ENCODE peak calls at places on chromosome 5, in five cellular contexts. M, Q, N, H and V are unnamed samples.

GRCh38 chr5:123700624-123701023 is 188.6 kb downstream of the CSNK1G3 start:
- DNase-seq in N (no peak), M (no peak), H (no peak), Q (no peak), V (peak; percentile 32)

GRCh38 chr5:54520438-54520846 is 2.9 kb downstream of the SNX18 start:
- DNase-seq in Q (no peak), H (no peak), M (no peak), N (no peak), V (no peak)

GRCh38 chr5:2166979-2167377 is 284.3 kb upstream of the IRX4 start:
- DNase-seq in H (no peak), Q (no peak), N (no peak), M (no peak), V (no peak)

GRCh38 chr5:129820-130219 is 37.9 kb downstream of the PLEKHG4B start:
- DNase-seq in N (no peak), H (no peak), Q (no peak), M (no peak), V (no peak)

GRCh38 chr5:35898952-35899351 is 39.5 kb downstream of the CAPSL start:
- DNase-seq in N (no peak), M (no peak), H (no peak), Q (no peak), V (no peak)

GRCh38 chr5:141560725-141561483 is 57.9 kb downstream of the DIAPH1 start:
- DNase-seq in H (no peak), N (peak; percentile 73), Q (peak; percentile 10), M (peak; percentile 65), V (peak; percentile 59)

GRCh38 chr5:11684607-11685006 is 219.6 kb downstream of the CTNND2 start:
- DNase-seq in H (no peak), Q (no peak), M (no peak), N (no peak), V (no peak)

GRCh38 chr5:172642046-172642409 is 965 bp downstream of the NEURL1B start:
- DNase-seq in H (no peak), Q (no peak), N (no peak), M (no peak), V (no peak)

GRCh38 chr5:170886210-170886894 is 24.5 kb downstream of the RANBP17 start:
- DNase-seq in N (no peak), H (no peak), Q (no peak), M (no peak), V (no peak)

GRCh38 chr5:156036640-156037039 is 290.3 kb upstream of the SGCD start:
- DNase-seq in H (no peak), Q (no peak), N (no peak), M (no peak), V (no peak)

GRCh38 chr5:59039003-59039295 is 456.1 kb downstream of the RAB3C start:
- DNase-seq in Q (no peak), H (no peak), N (no peak), M (no peak), V (no peak)

GRCh38 chr5:43637416-43637815 is 34.4 kb downstream of the NNT start:
- DNase-seq in N (no peak), M (no peak), H (no peak), Q (no peak), V (no peak)

GRCh38 chr5:152271420-152271819 is 133.7 kb downstream of the NMUR2 start:
- DNase-seq in H (peak; percentile 8), M (no peak), N (no peak), Q (peak; percentile 23), V (peak; percentile 2)

GRCh38 chr5:145158654-145159199 is 676.4 kb downstream of the PRELID2 start:
- DNase-seq in Q (no peak), N (no peak), H (no peak), M (no peak), V (no peak)

GRCh38 chr5:5422819-5423515 is 490 bp downstream of the ICE1 start:
- DNase-seq in M (peak; percentile 60), H (no peak), Q (no peak), N (no peak), V (no peak)
- H3K9ac ChIP-seq in M (peak overlapping the region; percentile 93), H (peak overlapping the region; percentile 89), Q (peak overlapping the region; percentile 80), N (peak overlapping the region; percentile 65), V (peak overlapping the region; percentile 86)

GRCh38 chr5:169695919-169696490 is 58.9 kb downstream of the DOCK2 start:
- DNase-seq in M (no peak), Q (no peak), H (no peak), N (no peak), V (peak; percentile 22)
- TF ChIP-seq POLR2A in M (no peak), Q (no peak), H (no peak), N (no peak), V (no peak)

GRCh38 chr5:180105827-180106312 is 34.3 kb upstream of the RNF130 start:
- DNase-seq in H (no peak), Q (no peak), M (no peak), N (no peak), V (peak; percentile 4)
- TF ChIP-seq JUND in H (no peak), Q (no peak), M (peak; percentile 93), N (no peak), V (no peak)

GRCh38 chr5:137705106-137705505 is 30.8 kb downstream of the KLHL3 start:
- DNase-seq in H (no peak), M (no peak), Q (no peak), N (no peak), V (no peak)

GRCh38 chr5:137699291-137700281 is 36.3 kb downstream of the KLHL3 start:
- DNase-seq in H (no peak), M (no peak), N (no peak), Q (no peak), V (no peak)

GRCh38 chr5:137706841-137707240 is 29.0 kb downstream of the KLHL3 start:
- DNase-seq in Q (no peak), N (no peak), M (no peak), H (no peak), V (no peak)

GRCh38 chr5:137700282-137700680 is 35.6 kb downstream of the KLHL3 start:
- DNase-seq in M (no peak), N (no peak), H (no peak), Q (no peak), V (no peak)

DNA sequence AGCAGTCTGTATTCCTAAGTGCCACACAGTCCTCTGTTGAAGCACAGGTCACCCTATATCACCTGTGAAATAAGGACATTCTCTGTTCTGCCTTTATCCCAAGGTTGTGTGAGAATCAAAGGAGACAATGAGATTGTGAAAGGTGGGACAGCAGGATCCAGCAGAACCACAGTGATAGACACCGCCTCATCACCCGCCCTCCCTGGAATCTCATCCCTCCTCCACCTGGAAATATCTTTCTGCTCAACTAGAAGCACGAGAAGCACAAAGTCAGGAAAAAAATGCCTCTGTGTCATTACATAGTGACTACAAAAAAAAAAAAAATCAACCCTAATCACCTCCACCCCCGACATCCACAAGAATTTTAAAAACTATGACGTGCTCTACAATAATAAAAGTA is 32.3 kb downstream of the KLHL3 start:
- DNase-seq in M (no peak), Q (no peak), H (no peak), N (no peak), V (no peak)
- H3K9ac ChIP-seq in M (no peak overlapping the region), Q (no peak overlapping the region), H (no peak overlapping the region), N (no peak overlapping the region), V (no peak overlapping the region)

DNA sequence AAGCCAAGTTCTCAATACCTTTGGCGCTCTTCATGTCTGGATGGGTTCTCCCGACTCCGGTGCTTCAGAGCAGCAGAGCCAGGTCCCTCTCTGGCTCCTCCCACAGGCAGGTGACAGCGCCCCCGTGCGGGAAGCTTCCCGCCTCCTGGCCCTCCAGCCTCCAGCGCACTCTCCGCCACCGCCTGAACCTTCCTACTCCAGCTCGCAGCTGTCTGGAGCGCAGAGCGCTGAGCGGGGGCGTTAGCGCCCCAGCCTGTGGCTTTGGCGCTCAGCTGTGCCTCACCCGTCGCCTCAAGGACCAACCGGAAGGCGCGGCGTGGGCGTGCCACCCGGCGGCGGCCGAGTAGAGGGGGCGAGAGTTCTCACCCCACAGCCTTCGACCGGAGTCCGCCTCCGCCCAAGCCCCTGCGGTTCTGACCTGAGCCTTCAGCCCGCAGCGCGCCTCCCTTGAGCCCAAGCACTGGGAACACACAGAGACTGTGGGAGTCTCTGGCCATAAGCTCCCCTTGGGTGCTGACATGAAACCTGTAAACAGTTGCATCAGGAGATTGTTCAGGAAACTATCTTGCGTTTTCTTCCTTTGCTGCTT is at the start of gene SLCO4C1:
- DNase-seq in Q (peak; percentile 70), H (peak; percentile 57), N (peak; percentile 95), M (peak; percentile 11), V (no peak)
- TF ChIP-seq POLR2A in Q (no peak), H (peak; percentile 39), N (peak; percentile 70), M (no peak), V (no peak)

DNA sequence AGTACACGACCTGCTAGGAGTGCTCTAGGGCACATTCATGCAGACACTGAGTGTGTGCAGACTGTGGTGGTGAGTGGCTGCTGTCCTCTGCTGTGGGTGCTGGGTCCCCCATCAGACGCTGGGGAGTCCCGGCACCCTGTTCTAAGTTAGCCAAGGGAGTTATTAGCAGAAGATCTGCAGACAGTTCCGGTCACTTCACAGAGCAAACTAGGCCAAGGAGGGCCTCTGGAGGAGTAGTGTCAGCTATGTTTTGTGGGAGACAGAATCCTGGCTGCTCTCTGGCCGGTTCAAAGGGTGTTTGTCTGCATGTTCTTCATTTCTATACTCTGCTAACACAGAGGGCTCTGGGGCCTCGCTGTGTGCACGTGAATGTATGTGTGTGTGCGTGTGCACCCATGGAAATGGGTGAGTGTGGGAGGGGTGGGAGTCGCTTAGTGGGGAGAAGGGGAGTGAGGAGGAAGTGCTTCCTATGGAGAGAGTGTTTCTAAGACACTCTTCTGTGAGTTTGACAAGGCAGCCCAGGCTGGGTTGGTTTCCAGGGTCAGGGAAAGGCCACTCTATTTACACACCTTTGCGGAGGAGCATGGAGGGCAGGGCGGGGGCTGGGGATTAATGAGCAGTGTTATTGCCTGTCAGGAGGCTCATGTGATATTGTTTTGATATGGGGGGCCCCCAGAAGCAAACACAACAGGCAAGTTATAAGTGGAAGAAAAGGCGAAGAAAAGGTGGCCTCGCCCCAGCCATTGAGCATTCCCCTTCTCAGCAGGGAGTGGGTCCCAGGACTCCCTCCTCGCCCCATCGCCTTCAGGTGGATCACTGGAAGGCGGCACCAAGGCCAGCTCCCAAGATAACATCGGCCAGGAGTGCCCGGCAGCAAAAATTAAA is 68.9 kb downstream of the MACROH2A1 start:
- DNase-seq in M (no peak), H (no peak), Q (peak; percentile 24), N (no peak), V (no peak)
- TF ChIP-seq JUND in M (no peak), H (no peak), Q (no peak), N (no peak), V (no peak)

DNA sequence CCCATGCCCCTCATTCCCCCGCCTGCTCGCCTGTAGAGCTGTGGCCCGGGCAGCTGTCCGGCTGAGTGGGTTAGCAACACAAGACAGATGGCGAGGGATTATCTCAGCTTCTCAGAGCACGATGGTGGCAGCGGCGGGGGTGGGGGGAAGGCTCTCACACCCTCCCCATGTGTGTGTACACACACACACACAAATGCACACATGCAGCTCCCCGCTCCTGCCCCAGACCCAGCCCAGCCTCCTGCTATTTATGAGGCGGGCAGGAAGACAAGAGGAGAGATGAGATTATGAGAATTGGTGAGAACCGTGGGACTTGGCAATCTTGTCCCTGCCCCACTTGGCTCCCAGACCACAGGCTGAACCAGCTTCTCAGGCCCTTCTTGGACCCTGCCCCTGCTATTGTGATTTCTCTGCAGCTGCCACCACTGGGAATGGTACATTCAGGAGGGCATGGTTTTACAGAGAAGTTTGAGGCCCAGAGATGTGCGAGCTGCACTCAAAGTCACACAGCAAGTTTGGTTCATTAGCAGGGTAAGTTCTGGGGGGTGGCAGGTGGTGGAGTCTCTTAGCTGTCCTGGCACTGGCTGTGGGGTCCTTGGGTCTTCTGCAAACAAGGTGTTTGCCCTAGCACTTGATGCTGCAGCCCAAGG is 51.0 kb upstream of the PSD2 start:
- DNase-seq in Q (no peak), M (no peak), H (no peak), N (no peak), V (no peak)
- H3K9ac ChIP-seq in Q (no peak overlapping the region), M (peak overlapping the region; percentile 74), H (no peak overlapping the region), N (no peak overlapping the region), V (no peak overlapping the region)